ENCODE peak calls at places on chromosomes 3 and 15, in eight cellular contexts. R is upper lobe of right lung; P is stimulated activated CD4-positive, alpha-beta T cell treated with anti-CD3 and anti-CD28 coated beads, TNF-alpha, amount 100 ng/mL, for 4 hours; T is RPMI7951; I is H9; A is AG09319; F is ureter; Y is NCI-H1694 treated with DMSO at 0.1 percent for 48 hours. W is an unnamed sample.

GRCh38 chr15:51874751-51875644 is 45.5 kb downstream of the TMOD3 start:
- DNase-seq in R (no peak), P (no peak), T (peak; percentile 98), I (no peak), A (peak; percentile 85), F (peak; percentile 50), Y (no peak), W (no peak)

GRCh38 chr3:152656207-152657001 is 178.5 kb upstream of the P2RY1 start:
- DNase-seq in R (no peak), P (no peak), T (no peak), I (no peak), A (no peak), F (no peak), Y (no peak), W (no peak)

GRCh38 chr3:188772886-188773285 is 398.9 kb upstream of the TPRG1 start:
- DNase-seq in R (no peak), P (no peak), T (peak; percentile 72), I (no peak), A (peak; percentile 61), F (no peak), Y (no peak), W (no peak)

GRCh38 chr15:69742361-69742760 is 289.7 kb downstream of the RPLP1 start:
- DNase-seq in R (no peak), P (no peak), T (peak; percentile 89), I (no peak), A (no peak), F (no peak), Y (no peak), W (no peak)

GRCh38 chr3:27752926-27753325 is 30.8 kb upstream of the EOMES start:
- DNase-seq in R (no peak), P (no peak), T (no peak), I (no peak), A (no peak), F (no peak), Y (no peak), W (no peak)

GRCh38 chr15:56798639-56799038 is 65.3 kb upstream of the ZNF280D start:
- DNase-seq in R (no peak), P (no peak), T (peak; percentile 90), I (no peak), A (no peak), F (no peak), Y (no peak), W (no peak)

GRCh38 chr3:37620071-37620635 is 241.5 kb upstream of the CTDSPL start:
- DNase-seq in R (no peak), P (no peak), T (no peak), I (no peak), A (no peak), F (no peak), Y (no peak), W (no peak)

GRCh38 chr3:53824795-53825194 is 21.4 kb downstream of the CHDH start:
- DNase-seq in R (no peak), P (no peak), T (no peak), I (no peak), A (no peak), F (peak; percentile 29), Y (no peak), W (no peak)

GRCh38 chr3:194379651-194380050 is 10.1 kb upstream of the LRRC15 start:
- DNase-seq in R (peak; percentile 23), P (no peak), T (no peak), I (peak; percentile 21), A (no peak), F (no peak), Y (no peak), W (no peak)

GRCh38 chr3:134327594-134327975 is 46.7 kb downstream of the AMOTL2 start:
- DNase-seq in R (no peak), P (no peak), T (peak; percentile 87), I (no peak), A (no peak), F (no peak), Y (no peak), W (no peak)

GRCh38 chr3:170724599-170724998 is 138.7 kb upstream of the SLC7A14 start:
- DNase-seq in R (no peak), P (no peak), T (peak; percentile 82), I (no peak), A (no peak), F (no peak), Y (no peak), W (no peak)

GRCh38 chr3:61964566-61964965 is 403.2 kb downstream of the PTPRG start:
- DNase-seq in R (no peak), P (no peak), T (peak; percentile 43), I (no peak), A (no peak), F (no peak), Y (no peak), W (no peak)

GRCh38 chr3:143081365-143081764 is 38.2 kb upstream of the CHST2 start:
- DNase-seq in R (no peak), P (no peak), T (no peak), I (no peak), A (no peak), F (no peak), Y (no peak), W (no peak)

GRCh38 chr3:22225161-22225560 is 474.2 kb upstream of the ZNF385D start:
- DNase-seq in R (no peak), P (no peak), T (no peak), I (no peak), A (no peak), F (no peak), Y (no peak), W (no peak)

GRCh38 chr3:42375121-42375520 is 35.3 kb downstream of the LYZL4 start:
- DNase-seq in R (no peak), P (no peak), T (no peak), I (no peak), A (no peak), F (no peak), Y (no peak), W (no peak)

GRCh38 chr3:154602241-154602640 is 172.3 kb upstream of the GPR149 start:
- DNase-seq in R (no peak), P (no peak), T (no peak), I (no peak), A (no peak), F (no peak), Y (no peak), W (no peak)

GRCh38 chr3:138434276-138434874 is at the start of gene ESYT3:
- DNase-seq in R (peak; percentile 97), P (peak; percentile 8), T (peak; percentile 46), I (peak; percentile 88), A (no peak), F (peak; percentile 64), Y (no peak), W (peak; percentile 57)

GRCh38 chr3:165984589-165984988 is 147.4 kb upstream of the BCHE start:
- DNase-seq in R (no peak), P (no peak), T (no peak), I (no peak), A (no peak), F (no peak), Y (no peak), W (no peak)

GRCh38 chr3:100463002-100463401 is 29.4 kb upstream of the TMEM45A start:
- DNase-seq in R (no peak), P (no peak), T (peak; percentile 73), I (no peak), A (peak; percentile 46), F (peak; percentile 50), Y (peak; percentile 43), W (no peak)

GRCh38 chr3:134809412-134810051 is 14.5 kb downstream of the EPHB1 start:
- DNase-seq in R (no peak), P (no peak), T (no peak), I (no peak), A (no peak), F (no peak), Y (no peak), W (no peak)

GRCh38 chr3:14452676-14453367 is 50.4 kb downstream of the SLC6A6 start:
- DNase-seq in R (no peak), P (no peak), T (peak; percentile 99), I (no peak), A (peak; percentile 97), F (peak; percentile 93), Y (no peak), W (no peak)